ENCODE peak calls at places on chromosomes 6 and 20, in six cellular contexts. R, B, Y, E, G and D are unnamed samples.

GRCh38 chr6:60668428-60668827 is 1617.6 kb downstream of the KHDRBS2 start:
- DNase-seq in B (no peak), Y (no peak), G (no peak), E (no peak), R (no peak), D (no peak)

GRCh38 chr20:25749667-25750066 is 53.0 kb upstream of the ZNF337 start:
- DNase-seq in B (no peak), G (no peak), R (no peak), E (no peak), Y (no peak), D (peak; percentile 51)

GRCh38 chr20:50172347-50173013 is 18.1 kb upstream of the CEBPB start:
- DNase-seq in E (no peak), Y (no peak), R (peak; percentile 91), B (peak; percentile 54), G (peak; percentile 90), D (peak; percentile 99)

GRCh38 chr6:130140084-130140483 is 82.7 kb downstream of the SAMD3 start:
- DNase-seq in Y (no peak), R (no peak), B (peak; percentile 52), E (no peak), G (no peak), D (no peak)

GRCh38 chr6:2877057-2877882 is 25.8 kb downstream of the SERPINB9 start:
- DNase-seq in R (no peak), B (peak; percentile 46), E (no peak), Y (no peak), G (no peak), D (peak; percentile 85)

GRCh38 chr20:50470249-50470858 is 39.8 kb upstream of the PTPN1 start:
- DNase-seq in B (no peak), E (no peak), Y (no peak), G (no peak), R (no peak), D (no peak)

GRCh38 chr6:3808759-3809514 is 40.2 kb upstream of the FAM50B start:
- DNase-seq in B (peak; percentile 94), R (no peak), G (no peak), Y (no peak), E (no peak), D (peak; percentile 91)

GRCh38 chr6:168097621-168098430 is 18.8 kb upstream of the FRMD1 start:
- DNase-seq in Y (no peak), E (peak; percentile 4), R (no peak), B (no peak), G (no peak), D (no peak)

GRCh38 chr20:48760403-48760889 is 67.4 kb downstream of the PREX1 start:
- DNase-seq in B (peak; percentile 39), E (peak; percentile 28), G (no peak), R (no peak), Y (peak; percentile 67), D (no peak)

GRCh38 chr6:154167163-154167562 is 128.1 kb downstream of the OPRM1 start:
- DNase-seq in R (no peak), G (no peak), E (no peak), B (no peak), Y (no peak), D (no peak)

GRCh38 chr6:99868074-99868702 is 125.8 kb downstream of the MCHR2 start:
- DNase-seq in E (peak; percentile 15), Y (peak; percentile 35), G (peak; percentile 86), R (peak; percentile 89), B (peak; percentile 72), D (peak; percentile 79)

GRCh38 chr20:40676870-40677269 is 12.2 kb downstream of the MAFB start:
- DNase-seq in R (no peak), B (no peak), G (no peak), Y (no peak), E (no peak), D (no peak)

GRCh38 chr20:47382746-47383145 is 26.2 kb upstream of the ZMYND8 start:
- DNase-seq in B (no peak), G (no peak), R (no peak), E (no peak), Y (no peak), D (no peak)

GRCh38 chr6:80077067-80077466 is 29.4 kb upstream of the BCKDHB start:
- DNase-seq in G (no peak), R (no peak), E (no peak), B (no peak), Y (no peak), D (no peak)